ENCODE peak calls at places on chromosomes 7 and 10, in seven cellular contexts. One of them, this sample, is unnamed.
A peak's percentile ranks its signal among the peaks of the same experiment; 100 is the strongest.

GRCh38 chr7:82851126-82851525 is 311.6 kb downstream of the PCLO start:
- DNase-seq in transverse colon: no peak
- DNase-seq in thyroid gland: no peak
- DNase-seq in K562: no peak
- DNase-seq in ovary: no peak
- DNase-seq in A549: no peak
- DNase-seq in right lobe of liver: no peak
- DNase-seq in this sample: no peak

GRCh38 chr7:47591089-47591654 is 9.3 kb upstream of the TNS3 start:
- DNase-seq in right lobe of liver: no peak
- DNase-seq in K562: no peak
- DNase-seq in transverse colon: no peak
- DNase-seq in thyroid gland: no peak
- DNase-seq in A549: no peak
- DNase-seq in ovary: no peak
- DNase-seq in this sample: no peak

GRCh38 chr7:34320926-34321609 is 336.9 kb upstream of the NPSR1 start:
- DNase-seq in ovary: peak; percentile 61
- DNase-seq in A549: peak; percentile 78
- DNase-seq in thyroid gland: peak; percentile 67
- DNase-seq in K562: peak; percentile 60
- DNase-seq in transverse colon: peak; percentile 68
- DNase-seq in right lobe of liver: peak; percentile 40
- DNase-seq in this sample: peak; percentile 37

GRCh38 chr10:94607111-94607510 is 61.5 kb downstream of the HELLS start:
- DNase-seq in A549: no peak
- DNase-seq in ovary: no peak
- DNase-seq in thyroid gland: no peak
- DNase-seq in transverse colon: no peak
- DNase-seq in right lobe of liver: no peak
- DNase-seq in K562: no peak
- DNase-seq in this sample: no peak

GRCh38 chr10:86958831-86959736 is 685 bp downstream of the SNCG start:
- DNase-seq in K562: peak; percentile 82
- DNase-seq in A549: peak; percentile 77
- DNase-seq in ovary: peak; percentile 84
- DNase-seq in thyroid gland: peak; percentile 20
- DNase-seq in transverse colon: no peak
- DNase-seq in right lobe of liver: peak; percentile 53
- DNase-seq in this sample: no peak

GRCh38 chr10:51937736-51938135 is 238.3 kb upstream of the CSTF2T start:
- DNase-seq in thyroid gland: no peak
- DNase-seq in transverse colon: no peak
- DNase-seq in K562: no peak
- DNase-seq in A549: no peak
- DNase-seq in right lobe of liver: no peak
- DNase-seq in ovary: no peak
- DNase-seq in this sample: no peak

GRCh38 chr7:134370135-134370534 is 53.4 kb upstream of the SLC35B4 start:
- DNase-seq in A549: no peak
- DNase-seq in right lobe of liver: no peak
- DNase-seq in transverse colon: no peak
- DNase-seq in ovary: no peak
- DNase-seq in thyroid gland: no peak
- DNase-seq in K562: no peak
- DNase-seq in this sample: no peak

GRCh38 chr7:149473251-149473650 is 12.4 kb upstream of the ZNF777 start:
- DNase-seq in thyroid gland: no peak
- DNase-seq in ovary: no peak
- DNase-seq in K562: no peak
- DNase-seq in right lobe of liver: no peak
- DNase-seq in A549: no peak
- DNase-seq in transverse colon: no peak
- DNase-seq in this sample: no peak

DNA sequence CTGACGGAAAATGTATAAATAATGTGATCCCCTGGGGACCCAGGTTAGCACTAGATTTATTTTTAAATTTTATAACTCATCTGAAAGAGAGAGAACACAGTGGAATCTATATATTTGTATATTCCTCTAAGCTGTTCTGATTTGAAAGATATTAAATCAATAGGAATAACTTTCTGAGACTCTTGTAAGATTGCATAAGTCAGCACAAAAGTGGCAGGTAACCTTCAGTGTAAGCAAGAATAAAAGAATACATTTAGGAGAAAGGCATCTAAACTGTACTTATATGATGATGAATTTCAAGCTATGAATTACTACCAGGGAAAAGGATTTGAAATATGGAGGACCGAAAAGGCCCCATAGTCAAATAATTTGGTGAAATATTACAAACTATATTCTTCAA is 112.8 kb downstream of the TBXAS1 start:
- DNase-seq in right lobe of liver: no peak
- DNase-seq in transverse colon: no peak
- DNase-seq in A549: no peak
- DNase-seq in K562: no peak
- DNase-seq in ovary: no peak
- DNase-seq in thyroid gland: no peak
- DNase-seq in this sample: no peak
- H3K4me3 ChIP-seq in right lobe of liver: no peak overlapping the region
- H3K4me3 ChIP-seq in transverse colon: no peak overlapping the region
- H3K4me3 ChIP-seq in A549: no peak overlapping the region
- H3K4me3 ChIP-seq in K562: no peak overlapping the region
- H3K4me3 ChIP-seq in ovary: no peak overlapping the region
- H3K4me3 ChIP-seq in thyroid gland: no peak overlapping the region
- H3K4me3 ChIP-seq in this sample: no peak overlapping the region

GRCh38 chr7:43636093-43636492 is 53.2 kb downstream of the STK17A start:
- DNase-seq in thyroid gland: peak; percentile 74
- DNase-seq in A549: peak; percentile 10
- DNase-seq in ovary: no peak
- DNase-seq in right lobe of liver: no peak
- DNase-seq in K562: no peak
- DNase-seq in transverse colon: no peak
- DNase-seq in this sample: no peak
- H3K27ac ChIP-seq in thyroid gland: peak overlapping the region; percentile 68
- H3K27ac ChIP-seq in A549: no peak overlapping the region
- H3K27ac ChIP-seq in ovary: no peak overlapping the region
- H3K27ac ChIP-seq in right lobe of liver: no peak overlapping the region
- H3K27ac ChIP-seq in K562: no peak overlapping the region
- H3K27ac ChIP-seq in transverse colon: no peak overlapping the region
- H3K27ac ChIP-seq in this sample: no peak overlapping the region

DNA sequence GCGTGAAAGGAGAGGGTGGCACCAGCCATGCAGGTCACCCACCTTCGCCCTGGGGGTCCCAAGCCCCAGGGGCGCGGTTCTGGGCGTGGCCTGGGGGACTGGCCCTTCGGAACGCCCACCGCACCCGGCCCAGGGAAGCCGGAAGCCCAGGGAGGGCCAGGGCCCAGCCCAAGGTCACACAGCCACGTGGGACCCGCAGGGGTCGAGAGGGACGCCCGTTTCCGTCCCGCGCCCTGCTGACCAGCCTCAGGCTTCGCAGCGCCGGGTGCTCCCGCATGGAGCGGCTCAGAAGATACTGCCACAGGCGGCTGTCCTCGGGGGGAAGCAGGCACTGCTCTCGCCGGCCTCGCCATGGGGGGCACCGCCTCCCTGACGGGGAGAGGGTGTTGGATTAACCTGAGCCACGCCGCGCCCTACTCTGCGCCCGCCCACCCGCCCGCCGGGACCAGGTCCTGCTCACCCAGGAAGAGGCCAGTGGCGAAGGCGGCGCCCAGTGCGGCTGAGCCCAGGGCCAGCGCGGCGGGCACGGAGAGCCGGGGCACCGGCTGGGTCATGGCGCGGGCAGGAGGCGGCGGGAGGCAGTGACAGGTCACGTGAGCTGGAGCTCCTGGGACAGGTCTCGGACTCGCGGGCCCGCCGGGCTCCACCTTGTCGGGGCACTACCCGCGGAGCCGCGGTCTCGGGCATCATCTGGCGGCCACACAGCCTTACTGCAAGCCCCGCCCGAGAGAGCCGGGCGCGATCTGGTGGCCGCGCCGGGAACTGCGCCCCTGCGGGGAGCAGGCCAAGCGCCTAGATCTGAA is at the start of gene COMTD1:
- DNase-seq in thyroid gland: peak; percentile 98
- DNase-seq in ovary: peak; percentile 93
- DNase-seq in right lobe of liver: peak; percentile 97
- DNase-seq in K562: peak; percentile 96
- DNase-seq in transverse colon: peak; percentile 97
- DNase-seq in A549: peak; percentile 96
- DNase-seq in this sample: peak; percentile 94
- TF ChIP-seq POLR2A in thyroid gland: no peak
- TF ChIP-seq POLR2A in ovary: peak; percentile 35
- TF ChIP-seq POLR2A in right lobe of liver: no peak
- TF ChIP-seq POLR2A in K562: peak; percentile 60
- TF ChIP-seq POLR2A in transverse colon: peak; percentile 37
- TF ChIP-seq POLR2A in A549: no peak
- TF ChIP-seq POLR2A in this sample: peak; percentile 47

DNA sequence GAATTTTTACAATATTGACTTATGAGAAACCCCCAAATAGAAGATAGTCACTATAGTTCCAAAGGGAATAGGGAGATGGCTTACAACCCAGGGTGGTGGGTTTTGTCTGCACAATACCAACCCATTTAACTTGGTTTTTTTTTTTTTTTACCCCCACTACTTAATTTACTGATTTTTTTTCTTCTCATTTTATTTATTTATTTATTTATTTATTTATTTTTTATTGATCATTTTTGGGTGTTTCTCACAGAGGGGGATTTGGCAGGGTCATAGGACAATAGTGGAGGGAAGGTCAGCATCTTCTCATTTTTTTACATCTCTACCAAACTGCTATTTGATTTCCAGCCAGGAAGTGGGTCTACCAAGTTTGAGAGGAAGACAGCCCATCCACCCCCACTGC is 77.9 kb downstream of the FAM204A start:
- DNase-seq in ovary: no peak
- DNase-seq in A549: no peak
- DNase-seq in thyroid gland: no peak
- DNase-seq in transverse colon: no peak
- DNase-seq in right lobe of liver: no peak
- DNase-seq in K562: no peak
- DNase-seq in this sample: no peak
- H3K4me3 ChIP-seq in ovary: no peak overlapping the region
- H3K4me3 ChIP-seq in A549: no peak overlapping the region
- H3K4me3 ChIP-seq in thyroid gland: no peak overlapping the region
- H3K4me3 ChIP-seq in transverse colon: no peak overlapping the region
- H3K4me3 ChIP-seq in right lobe of liver: no peak overlapping the region
- H3K4me3 ChIP-seq in K562: no peak overlapping the region
- H3K4me3 ChIP-seq in this sample: no peak overlapping the region

GRCh38 chr7:23696916-23697441 is 13.0 kb upstream of the STK31 start:
- DNase-seq in right lobe of liver: peak; percentile 51
- DNase-seq in ovary: no peak
- DNase-seq in transverse colon: peak; percentile 31
- DNase-seq in K562: peak; percentile 71
- DNase-seq in A549: peak; percentile 85
- DNase-seq in thyroid gland: peak; percentile 60
- DNase-seq in this sample: peak; percentile 19

GRCh38 chr7:23693224-23693623 is 13.2 kb downstream of the FAM221A start:
- DNase-seq in A549: no peak
- DNase-seq in right lobe of liver: no peak
- DNase-seq in transverse colon: no peak
- DNase-seq in thyroid gland: no peak
- DNase-seq in K562: no peak
- DNase-seq in ovary: no peak
- DNase-seq in this sample: no peak

GRCh38 chr7:23700058-23700457 is 10.0 kb upstream of the STK31 start:
- DNase-seq in transverse colon: no peak
- DNase-seq in ovary: no peak
- DNase-seq in K562: no peak
- DNase-seq in right lobe of liver: no peak
- DNase-seq in A549: no peak
- DNase-seq in thyroid gland: no peak
- DNase-seq in this sample: no peak

DNA sequence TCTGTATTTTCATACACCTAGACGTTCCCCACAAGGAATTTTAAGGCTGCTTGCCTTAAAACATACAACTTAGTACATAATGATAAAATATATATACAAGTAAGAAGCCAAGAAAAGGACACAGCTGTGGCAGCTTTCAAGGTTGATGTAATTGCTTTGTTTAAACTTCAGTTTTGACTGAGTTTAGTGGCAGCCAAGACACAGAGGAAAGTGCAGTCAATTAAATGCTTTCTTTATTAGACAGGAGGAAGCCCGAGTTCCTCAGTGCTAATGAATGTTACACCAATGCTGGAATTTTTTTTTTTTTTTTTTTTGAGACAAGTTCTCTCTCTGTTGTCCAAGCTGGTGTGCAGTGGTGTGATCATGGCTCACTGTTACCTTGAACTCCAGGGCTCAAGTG is 11.2 kb upstream of the STK31 start:
- DNase-seq in right lobe of liver: no peak
- DNase-seq in ovary: no peak
- DNase-seq in A549: no peak
- DNase-seq in thyroid gland: no peak
- DNase-seq in K562: no peak
- DNase-seq in transverse colon: no peak
- DNase-seq in this sample: no peak
- H3K27ac ChIP-seq in right lobe of liver: no peak overlapping the region
- H3K27ac ChIP-seq in ovary: no peak overlapping the region
- H3K27ac ChIP-seq in A549: no peak overlapping the region
- H3K27ac ChIP-seq in thyroid gland: no peak overlapping the region
- H3K27ac ChIP-seq in K562: no peak overlapping the region
- H3K27ac ChIP-seq in transverse colon: no peak overlapping the region
- H3K27ac ChIP-seq in this sample: no peak overlapping the region

This sample was measured in gastrocnemius medialis.